ENCODE peak calls at places on chromosomes 7 and 10, in ten cellular contexts. A is adrenal gland, E is A549, Z is heart left ventricle, U is spleen, Y is uterus, B is Peyer's patch, V is stomach, W is ovary, I is HepG2. C is an unnamed sample.

GRCh38 chr10:24488631-24489030 is 235.1 kb downstream of the ARHGAP21 start:
- DNase-seq in A (no peak), E (no peak), Z (no peak), U (no peak), Y (no peak), B (no peak), V (peak; percentile 77), W (no peak), I (peak; percentile 36), C (peak; percentile 49)

GRCh38 chr7:44776211-44776610 is 20.3 kb upstream of the PPIA start:
- DNase-seq in A (no peak), E (no peak), Z (no peak), U (no peak), Y (no peak), B (no peak), V (no peak), W (no peak), I (no peak), C (no peak)

GRCh38 chr7:71221549-71221948 is 89.6 kb downstream of the GALNT17 start:
- DNase-seq in A (no peak), E (no peak), Z (no peak), U (no peak), Y (no peak), B (no peak), V (no peak), W (peak; percentile 57), I (no peak), C (no peak)

GRCh38 chr10:132397036-132397541 is at the start of gene PWWP2B:
- DNase-seq in A (peak; percentile 29), E (no peak), Z (peak; percentile 55), U (peak; percentile 94), Y (peak; percentile 43), B (peak; percentile 83), V (peak; percentile 75), W (peak; percentile 68), I (no peak), C (peak; percentile 72)

GRCh38 chr7:146094356-146094755 is 22.2 kb upstream of the CNTNAP2 start:
- DNase-seq in A (no peak), E (no peak), Z (no peak), U (no peak), Y (no peak), B (no peak), V (no peak), W (no peak), I (no peak), C (no peak)

GRCh38 chr7:87445897-87446296 is 29.6 kb downstream of the ABCB4 start:
- DNase-seq in A (peak; percentile 26), E (no peak), Z (no peak), U (no peak), Y (no peak), B (no peak), V (no peak), W (no peak), I (no peak), C (no peak)

GRCh38 chr7:97013555-97013954 is 8.2 kb downstream of the DLX6 start:
- DNase-seq in A (no peak), E (no peak), Z (no peak), U (no peak), Y (no peak), B (no peak), V (no peak), W (no peak), I (no peak), C (no peak)

GRCh38 chr7:9890092-9890491 is 1083.6 kb upstream of the PHF14 start:
- DNase-seq in A (no peak), E (peak; percentile 0), Z (no peak), U (peak; percentile 17), Y (no peak), B (no peak), V (no peak), W (no peak), I (no peak), C (no peak)

DNA sequence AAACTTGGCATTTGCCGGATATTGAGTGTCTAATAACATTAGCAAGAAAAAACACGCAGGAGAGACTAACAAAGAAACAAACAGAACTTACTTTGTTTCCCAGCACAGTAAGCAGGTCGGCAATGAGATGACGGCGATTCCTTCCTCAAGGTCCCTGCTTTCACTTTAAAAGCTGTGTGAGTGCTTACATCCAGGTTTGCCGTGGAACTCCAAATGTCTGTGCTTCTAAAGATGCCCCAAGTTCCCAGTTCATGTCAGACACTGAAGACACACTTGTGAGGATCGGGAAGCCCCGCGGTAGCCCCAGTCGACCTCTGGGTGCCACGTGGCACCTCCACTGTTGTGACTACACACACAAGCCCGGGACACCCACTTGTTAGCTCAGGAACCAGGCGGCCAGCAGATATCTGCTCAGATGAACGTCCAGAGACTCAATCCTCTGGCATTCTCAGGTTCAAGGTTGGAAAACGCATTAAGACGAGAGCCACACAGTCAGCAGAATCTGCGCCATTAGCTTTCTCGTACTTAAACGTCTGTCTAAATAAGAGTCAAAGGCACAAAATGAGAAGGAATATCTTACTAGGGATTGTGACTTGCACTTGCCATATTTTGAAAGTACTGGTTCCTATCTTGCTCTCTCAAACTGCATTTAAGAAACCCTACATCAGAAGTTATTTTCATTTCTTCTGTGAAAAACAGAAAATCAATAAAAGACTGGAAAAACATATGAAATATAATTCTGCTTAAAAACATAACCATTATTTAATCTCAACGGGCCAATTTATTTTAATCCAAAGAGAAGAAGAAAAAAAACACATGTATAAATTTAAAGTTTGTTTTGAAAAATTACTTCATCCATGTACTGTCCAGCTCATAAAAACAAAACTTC is 207.6 kb upstream of the KLF14 start:
- DNase-seq in A (peak; percentile 81), E (peak; percentile 80), Z (peak; percentile 53), U (peak; percentile 83), Y (peak; percentile 59), B (peak; percentile 82), V (peak; percentile 67), W (peak; percentile 63), I (peak; percentile 75), C (peak; percentile 72)
- TF ChIP-seq POLR2A in A (no peak), E (no peak), Z (no peak), U (no peak), Y (peak; percentile 18), B (peak; percentile 50), V (no peak), W (peak; percentile 12), I (peak; percentile 40), C (peak; percentile 43)

GRCh38 chr10:4656576-4657194 is 169.3 kb upstream of the AKR1E2 start:
- DNase-seq in A (peak; percentile 35), E (peak; percentile 72), Z (peak; percentile 47), U (peak; percentile 76), Y (peak; percentile 57), B (no peak), V (peak; percentile 55), W (peak; percentile 56), I (peak; percentile 44), C (peak; percentile 72)
- H3K27ac ChIP-seq in A (no peak overlapping the region), E (peak overlapping the region; percentile 53), Z (peak overlapping the region; percentile 12), U (no peak overlapping the region), Y (no peak overlapping the region), B (no peak overlapping the region), V (no peak overlapping the region), W (no peak overlapping the region), I (no peak overlapping the region), C (no peak overlapping the region)

GRCh38 chr10:103834436-103835095 is 20.8 kb downstream of the SH3PXD2A start:
- DNase-seq in A (no peak), E (no peak), Z (no peak), U (no peak), Y (no peak), B (no peak), V (no peak), W (no peak), I (no peak), C (no peak)

GRCh38 chr10:103836273-103836672 is 19.1 kb downstream of the SH3PXD2A start:
- DNase-seq in A (no peak), E (no peak), Z (no peak), U (no peak), Y (no peak), B (no peak), V (no peak), W (no peak), I (no peak), C (no peak)

GRCh38 chr10:103835121-103836045 is 20.0 kb downstream of the SH3PXD2A start:
- DNase-seq in A (no peak), E (peak; percentile 15), Z (peak; percentile 87), U (peak; percentile 65), Y (peak; percentile 78), B (no peak), V (no peak), W (peak; percentile 92), I (no peak), C (peak; percentile 57)

GRCh38 chr10:103832806-103833205 is 22.6 kb downstream of the SH3PXD2A start:
- DNase-seq in A (no peak), E (no peak), Z (no peak), U (no peak), Y (no peak), B (no peak), V (no peak), W (no peak), I (no peak), C (no peak)

DNA sequence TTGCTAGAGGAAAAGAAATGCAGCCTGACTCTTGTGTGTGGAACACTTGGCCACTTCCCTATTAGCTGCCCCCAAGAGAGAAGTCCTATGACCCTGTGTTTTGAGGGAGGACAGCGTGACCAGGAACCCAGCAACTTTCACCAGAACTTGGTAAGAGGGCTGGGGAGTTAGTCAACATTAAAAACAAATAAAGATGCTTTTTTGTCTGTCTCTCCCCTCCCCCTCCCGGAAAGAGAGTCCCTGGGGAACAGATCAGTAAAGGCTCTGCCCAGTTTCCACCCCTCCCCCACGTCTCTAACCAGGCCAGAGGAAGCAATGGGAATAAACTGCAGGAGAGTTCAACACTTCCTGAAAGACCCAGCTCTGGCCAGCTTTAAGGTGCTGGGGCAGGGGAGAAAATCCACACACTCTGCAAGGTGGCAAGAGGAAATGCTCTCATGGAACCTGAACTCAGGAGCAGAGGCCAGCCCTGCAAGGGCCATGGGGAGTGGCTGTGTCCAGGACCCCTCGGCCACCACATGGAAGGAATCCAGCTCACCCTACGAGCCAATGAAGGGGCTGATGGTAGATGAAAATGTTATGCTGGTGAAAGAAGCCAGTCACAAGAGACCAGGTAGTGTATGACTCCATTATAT is 21.5 kb downstream of the SH3PXD2A start:
- DNase-seq in A (peak; percentile 71), E (peak; percentile 76), Z (peak; percentile 84), U (peak; percentile 59), Y (peak; percentile 78), B (no peak), V (no peak), W (peak; percentile 84), I (peak; percentile 88), C (peak; percentile 78)
- TF ChIP-seq POLR2A in A (no peak), E (no peak), Z (no peak), U (no peak), Y (no peak), B (no peak), V (no peak), W (no peak), I (no peak), C (no peak)

DNA sequence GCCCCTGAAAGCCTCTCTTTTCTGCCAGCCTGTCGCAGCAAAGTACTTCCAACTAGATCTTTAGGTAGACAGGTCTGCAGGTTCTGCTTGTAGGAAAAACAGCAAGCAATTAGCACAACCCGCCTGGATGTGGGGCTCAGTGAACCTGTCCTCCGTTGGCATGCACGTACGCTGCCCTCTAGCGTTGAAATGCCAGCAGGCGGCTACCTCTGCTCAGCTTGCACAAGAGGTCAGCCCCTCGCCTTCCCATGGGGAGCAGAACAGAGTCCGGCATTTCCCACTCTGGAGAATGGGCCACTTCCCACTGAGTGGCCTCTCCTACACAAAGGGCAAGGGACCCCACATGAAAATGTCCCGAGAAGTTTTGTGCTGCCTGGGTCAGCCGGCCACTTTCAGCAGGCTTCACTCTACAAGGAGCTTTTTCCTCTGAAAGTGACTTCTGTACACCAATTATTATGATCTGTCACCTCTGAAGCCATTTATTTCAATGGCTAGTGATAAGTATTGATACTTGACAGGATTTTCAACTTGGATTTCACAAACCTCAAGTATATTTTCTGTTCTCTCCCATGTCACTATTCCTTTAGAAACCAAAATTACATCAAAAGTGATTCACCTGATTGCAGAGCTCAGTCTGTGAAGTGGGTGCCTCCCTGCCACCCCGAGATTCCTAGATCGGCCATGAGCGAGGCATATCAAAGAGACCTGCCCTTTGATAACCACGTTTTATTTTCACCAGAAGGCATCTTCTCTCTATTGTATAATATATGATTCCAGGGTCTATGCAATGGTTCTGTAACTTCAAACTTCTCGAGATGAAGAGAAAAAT is 56.7 kb downstream of the JCAD start:
- DNase-seq in A (peak; percentile 42), E (peak; percentile 81), Z (peak; percentile 80), U (peak; percentile 86), Y (peak; percentile 80), B (peak; percentile 70), V (peak; percentile 80), W (peak; percentile 73), I (peak; percentile 65), C (peak; percentile 72)
- H3K27ac ChIP-seq in A (peak overlapping the region; percentile 86), E (no peak overlapping the region), Z (peak overlapping the region; percentile 79), U (no peak overlapping the region), Y (no peak overlapping the region), B (no peak overlapping the region), V (no peak overlapping the region), W (no peak overlapping the region), I (no peak overlapping the region), C (no peak overlapping the region)